ENCODE peak calls at places on chromosomes 6 and 20, in four cellular contexts. Y is BE2C, G is hepatocyte, N is fibroblast of the aortic adventitia. C is an unnamed sample.

GRCh38 chr6:155481215-155481614 is 25.6 kb upstream of the NOX3 start:
- DNase-seq in Y (no peak), G (no peak), N (peak; percentile 64), C (no peak)

GRCh38 chr6:88119769-88120168 is 46.4 kb downstream of the CNR1 start:
- DNase-seq in Y (no peak), G (peak; percentile 52), N (no peak), C (peak; percentile 28)

GRCh38 chr20:53952528-53953096 is 117.8 kb downstream of the BCAS1 start:
- DNase-seq in Y (no peak), G (no peak), N (no peak), C (no peak)

GRCh38 chr6:6751615-6752014 is 163.1 kb downstream of the LY86 start:
- DNase-seq in Y (no peak), G (peak; percentile 32), N (no peak), C (no peak)

GRCh38 chr6:152380993-152381898 is 255.9 kb downstream of the SYNE1 start:
- DNase-seq in Y (peak; percentile 36), G (peak; percentile 93), N (peak; percentile 98), C (peak; percentile 34)

GRCh38 chr6:36625161-36625919 is 31.2 kb downstream of the SRSF3 start:
- DNase-seq in Y (no peak), G (no peak), N (peak; percentile 86), C (no peak)

GRCh38 chr6:121590438-121590837 is 155.0 kb downstream of the GJA1 start:
- DNase-seq in Y (no peak), G (no peak), N (peak; percentile 71), C (no peak)

GRCh38 chr20:15528386-15529111 is 1044.7 kb downstream of the KIF16B start:
- DNase-seq in Y (peak; percentile 49), G (peak; percentile 19), N (no peak), C (no peak)

GRCh38 chr6:148358196-148358785 is 15.7 kb downstream of the SASH1 start:
- DNase-seq in Y (no peak), G (no peak), N (peak; percentile 87), C (no peak)

GRCh38 chr6:14876778-14877613 is 368.9 kb upstream of the JARID2 start:
- DNase-seq in Y (no peak), G (no peak), N (peak; percentile 78), C (no peak)

GRCh38 chr6:111782887-111783286 is 90.4 kb downstream of the FYN start:
- DNase-seq in Y (no peak), G (no peak), N (no peak), C (no peak)

DNA sequence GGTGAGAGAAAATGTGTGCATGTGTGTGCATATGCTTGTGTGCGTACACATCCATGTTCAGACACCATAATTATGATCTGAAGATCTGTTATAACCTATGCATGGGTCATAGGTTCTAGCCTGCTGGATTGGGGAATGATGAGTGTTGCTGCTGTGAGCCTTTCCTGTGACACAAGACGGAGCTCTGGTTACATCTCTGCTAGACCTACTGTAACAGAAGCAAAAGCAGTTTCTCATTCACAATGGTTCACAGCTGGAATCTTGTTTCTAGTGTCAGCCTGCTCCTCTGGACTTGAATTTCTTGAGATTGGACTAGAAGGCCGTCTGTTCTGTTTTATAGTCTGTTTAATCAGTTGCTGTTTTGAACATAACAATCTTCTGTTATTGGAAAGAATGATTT is 40.1 kb downstream of the DEFB114 start:
- DNase-seq in Y (no peak), G (no peak), N (no peak), C (no peak)
- TF ChIP-seq CTCF in Y (no peak), G (no peak), N (no peak), C (no peak)

GRCh38 chr6:134828641-134829040 is 121.3 kb downstream of the ALDH8A1 start:
- DNase-seq in Y (no peak), G (no peak), N (no peak), C (no peak)

GRCh38 chr6:134823635-134824034 is 126.3 kb downstream of the ALDH8A1 start:
- DNase-seq in Y (no peak), G (no peak), N (no peak), C (no peak)

GRCh38 chr6:134830945-134831344 is 119.0 kb downstream of the ALDH8A1 start:
- DNase-seq in Y (no peak), G (no peak), N (no peak), C (no peak)

GRCh38 chr6:134830194-134830593 is 119.7 kb downstream of the ALDH8A1 start:
- DNase-seq in Y (no peak), G (no peak), N (no peak), C (no peak)

GRCh38 chr6:134826889-134827737 is 122.8 kb downstream of the ALDH8A1 start:
- DNase-seq in Y (peak; percentile 47), G (no peak), N (peak; percentile 100), C (no peak)
- TF ChIP-seq CTCF in Y (no peak), G (no peak), N (peak; percentile 60), C (no peak)

GRCh38 chr6:33407132-33407718 is 3.6 kb upstream of the PHF1 start:
- DNase-seq in Y (no peak), G (no peak), N (peak; percentile 79), C (no peak)
- TF ChIP-seq CTCF in Y (peak; percentile 34), G (peak; percentile 33), N (peak; percentile 30), C (peak; percentile 23)

DNA sequence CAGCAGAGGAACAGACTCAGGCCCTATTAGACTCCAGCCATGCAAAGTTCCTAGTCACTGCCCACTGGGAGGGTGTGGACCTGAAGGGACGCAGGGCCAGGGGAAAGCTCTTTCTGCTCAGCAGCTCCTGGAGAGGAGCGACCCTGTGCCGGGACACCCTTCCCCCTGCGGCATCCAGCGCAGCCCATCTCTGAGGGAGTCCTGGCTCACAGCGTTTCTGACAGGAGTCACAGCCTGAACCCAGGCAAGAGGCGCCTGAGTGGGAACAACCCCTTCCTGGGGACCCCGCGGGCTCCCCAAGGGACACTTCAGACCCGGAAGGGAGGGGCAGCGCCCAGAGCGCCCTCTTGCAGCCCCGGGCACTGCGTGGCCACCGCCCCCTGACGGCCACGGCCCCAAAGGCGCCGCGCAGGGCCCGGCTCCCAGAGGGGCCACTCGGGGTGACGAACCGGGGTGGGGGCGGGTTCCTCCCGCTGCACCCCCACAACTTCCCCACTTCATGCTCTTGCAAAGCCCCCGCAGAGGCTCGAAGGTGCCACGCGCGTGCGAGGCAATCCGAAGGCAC is 853 bp downstream of the UCKL1 start:
- DNase-seq in Y (peak; percentile 43), G (peak; percentile 69), N (peak; percentile 36), C (peak; percentile 40)
- TF ChIP-seq CTCF in Y (peak; percentile 32), G (peak; percentile 32), N (no peak), C (peak; percentile 26)

GRCh38 chr20:46101957-46102356 is 12.2 kb upstream of the NCOA5 start:
- DNase-seq in Y (no peak), G (no peak), N (no peak), C (no peak)

GRCh38 chr20:46104262-46104661 is 13.9 kb upstream of the CD40 start:
- DNase-seq in Y (no peak), G (no peak), N (no peak), C (no peak)

GRCh38 chr20:46102940-46103339 is 13.2 kb upstream of the NCOA5 start:
- DNase-seq in Y (no peak), G (no peak), N (no peak), C (no peak)

DNA sequence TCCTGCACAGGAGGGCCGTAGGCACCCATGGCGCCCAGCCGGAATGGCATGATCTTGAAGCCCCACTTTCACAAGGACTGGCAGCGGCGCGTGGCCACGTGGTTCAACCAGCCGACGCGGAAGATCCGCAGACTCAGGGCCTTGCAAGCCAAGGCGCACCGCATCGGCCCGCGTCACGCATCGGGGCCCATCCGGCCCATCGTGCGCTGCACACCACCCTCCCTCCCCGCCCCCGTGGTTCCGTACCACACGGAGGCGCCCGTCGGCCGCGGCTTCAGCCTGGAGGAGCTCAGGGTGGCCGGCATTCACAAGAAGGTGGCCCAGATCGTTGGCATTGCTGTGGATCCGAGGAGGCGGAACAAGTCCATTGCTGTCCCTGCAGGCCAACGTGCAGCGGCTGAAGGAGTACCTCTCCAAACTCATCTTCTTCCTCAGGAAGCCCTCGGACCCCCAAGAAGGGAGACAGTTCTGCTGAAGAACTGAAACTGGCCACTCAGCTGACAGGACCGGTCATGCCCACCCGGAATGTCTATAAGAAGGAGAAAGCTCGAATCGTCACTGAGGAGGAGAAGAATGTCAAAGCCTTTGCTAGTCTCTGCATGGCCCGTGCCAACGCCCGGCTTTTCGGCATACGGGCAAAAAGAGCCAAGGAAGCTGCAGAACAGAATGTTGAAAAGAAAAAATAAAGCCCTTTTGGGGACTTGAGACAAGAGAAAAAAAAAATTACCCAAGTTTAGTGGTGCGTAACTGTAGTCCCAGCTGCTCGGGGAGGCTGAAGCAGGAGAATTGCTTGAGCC is 9.9 kb upstream of the NCOA5 start:
- DNase-seq in Y (no peak), G (no peak), N (no peak), C (peak; percentile 32)
- TF ChIP-seq CTCF in Y (peak; percentile 19), G (no peak), N (no peak), C (no peak)

DNA sequence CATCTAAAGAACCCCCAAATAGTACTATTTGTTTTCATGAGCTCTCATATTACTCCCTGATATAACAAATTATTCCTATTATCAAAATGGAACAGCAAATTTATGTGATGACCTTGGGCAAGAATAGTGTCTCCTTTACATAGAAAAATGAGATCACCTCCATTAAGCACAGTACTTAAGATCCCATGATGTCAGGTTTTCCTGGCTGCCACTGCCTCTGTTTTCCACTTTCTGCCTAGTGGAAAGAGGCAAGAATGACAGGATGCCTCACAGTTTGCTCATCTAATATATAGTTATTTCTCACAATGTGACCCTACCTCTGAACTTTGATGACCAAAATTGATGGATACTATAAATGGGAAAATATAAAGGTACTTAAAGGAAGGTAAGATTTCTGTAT is 260.1 kb upstream of the SGK1 start:
- DNase-seq in Y (no peak), G (no peak), N (no peak), C (no peak)
- TF ChIP-seq CTCF in Y (peak; percentile 17), G (no peak), N (no peak), C (no peak)

GRCh38 chr6:51277471-51277870 is 458.8 kb downstream of the TFAP2B start:
- DNase-seq in Y (no peak), G (no peak), N (no peak), C (no peak)
- TF ChIP-seq CTCF in Y (no peak), G (no peak), N (no peak), C (no peak)